ENCODE peak calls at places on chromosomes 16 and 17, in seven cellular contexts. A, W, V, B, T, X and Y are unnamed samples.

GRCh38 chr16:72112906-72113615 is 19.4 kb downstream of the DHX38 start:
- DNase-seq in A (no peak), W (peak; percentile 8), V (no peak), B (no peak), T (no peak), X (peak; percentile 1), Y (no peak)

GRCh38 chr17:1713878-1714487 is 3.8 kb upstream of the TLCD2 start:
- DNase-seq in A (no peak), W (no peak), V (peak; percentile 70), B (peak; percentile 51), T (no peak), X (peak; percentile 67), Y (no peak)

GRCh38 chr16:27216297-27216885 is 13.1 kb downstream of the KDM8 start:
- DNase-seq in A (no peak), W (no peak), V (no peak), B (no peak), T (no peak), X (no peak), Y (no peak)

GRCh38 chr17:67386965-67387551 is 10.0 kb downstream of the PITPNC1 start:
- DNase-seq in A (no peak), W (peak; percentile 69), V (peak; percentile 71), B (no peak), T (no peak), X (peak; percentile 49), Y (no peak)

GRCh38 chr16:13633381-13633861 is 286.5 kb upstream of the ERCC4 start:
- DNase-seq in A (no peak), W (no peak), V (peak; percentile 1), B (no peak), T (no peak), X (no peak), Y (no peak)

GRCh38 chr16:84281077-84281476 is 13.6 kb upstream of the WFDC1 start:
- DNase-seq in A (no peak), W (peak; percentile 67), V (peak; percentile 31), B (no peak), T (no peak), X (no peak), Y (no peak)

GRCh38 chr17:10151667-10152496 is 46.5 kb downstream of the GAS7 start:
- DNase-seq in A (no peak), W (peak; percentile 37), V (no peak), B (no peak), T (peak; percentile 35), X (peak; percentile 52), Y (no peak)

GRCh38 chr17:34633351-34633750 is 54.0 kb downstream of the TMEM132E start:
- DNase-seq in A (no peak), W (no peak), V (no peak), B (no peak), T (no peak), X (no peak), Y (no peak)

GRCh38 chr16:66889622-66890021 is 9.3 kb downstream of the PDP2 start:
- DNase-seq in A (no peak), W (no peak), V (no peak), B (no peak), T (no peak), X (no peak), Y (no peak)

GRCh38 chr16:87017388-87018012 is 299.7 kb downstream of the C16orf95 start:
- DNase-seq in A (peak; percentile 88), W (no peak), V (no peak), B (no peak), T (no peak), X (peak; percentile 12), Y (no peak)

GRCh38 chr16:10979717-10980601 is 35.6 kb downstream of the CLEC16A start:
- DNase-seq in A (no peak), W (peak; percentile 56), V (no peak), B (peak; percentile 78), T (peak; percentile 27), X (no peak), Y (no peak)

GRCh38 chr17:75909812-75910274 is 5.2 kb upstream of the MRPL38 start:
- DNase-seq in A (no peak), W (peak; percentile 85), V (no peak), B (peak; percentile 80), T (no peak), X (no peak), Y (no peak)

GRCh38 chr17:57948555-57949420 is 6.4 kb downstream of the CUEDC1 start:
- DNase-seq in A (peak; percentile 98), W (no peak), V (no peak), B (no peak), T (no peak), X (peak; percentile 28), Y (peak; percentile 49)

GRCh38 chr17:79776378-79777165 is 1.4 kb upstream of the CBX2 start:
- DNase-seq in A (no peak), W (no peak), V (no peak), B (no peak), T (no peak), X (no peak), Y (no peak)

GRCh38 chr17:63754046-63754445 is 12.4 kb upstream of the STRADA start:
- DNase-seq in A (no peak), W (no peak), V (no peak), B (no peak), T (no peak), X (no peak), Y (no peak)

GRCh38 chr16:86241681-86242080 is 268.6 kb upstream of the FOXF1 start:
- DNase-seq in A (no peak), W (no peak), V (no peak), B (peak; percentile 2), T (no peak), X (no peak), Y (no peak)

GRCh38 chr16:85613609-85614337 is 651 bp downstream of the GSE1 start:
- DNase-seq in A (no peak), W (peak; percentile 64), V (peak; percentile 82), B (peak; percentile 58), T (peak; percentile 81), X (peak; percentile 65), Y (peak; percentile 83)

GRCh38 chr17:39939031-39939430 is 11.5 kb downstream of the LRRC3C start:
- DNase-seq in A (no peak), W (no peak), V (no peak), B (no peak), T (no peak), X (no peak), Y (no peak)

GRCh38 chr17:57092171-57092570 is 7.1 kb downstream of the AKAP1 start:
- DNase-seq in A (no peak), W (no peak), V (no peak), B (no peak), T (no peak), X (no peak), Y (no peak)

GRCh38 chr17:72477529-72477928 is 356.7 kb downstream of the SOX9 start:
- DNase-seq in A (no peak), W (no peak), V (no peak), B (no peak), T (no peak), X (peak; percentile 91), Y (no peak)

GRCh38 chr17:49379926-49380325 is 17.9 kb upstream of the ZNF652 start:
- DNase-seq in A (no peak), W (no peak), V (no peak), B (no peak), T (no peak), X (no peak), Y (no peak)

GRCh38 chr16:31696968-31697743 is 169.5 kb downstream of the AHSP start:
- DNase-seq in A (peak; percentile 21), W (no peak), V (peak; percentile 34), B (no peak), T (no peak), X (no peak), Y (no peak)

GRCh38 chr17:64163468-64163867 is 33.5 kb upstream of the ERN1 start:
- DNase-seq in A (no peak), W (no peak), V (no peak), B (no peak), T (no peak), X (no peak), Y (no peak)

GRCh38 chr17:44334315-44335181 is 9.9 kb upstream of the SLC25A39 start:
- DNase-seq in A (no peak), W (no peak), V (no peak), B (no peak), T (no peak), X (no peak), Y (no peak)

GRCh38 chr16:69073181-69073669 is 32.2 kb upstream of the HAS3 start:
- DNase-seq in A (peak; percentile 66), W (no peak), V (no peak), B (no peak), T (no peak), X (no peak), Y (no peak)

GRCh38 chr17:4204676-4205075 is 59.1 kb downstream of the ANKFY1 start:
- DNase-seq in A (peak; percentile 99), W (peak; percentile 56), V (no peak), B (peak; percentile 74), T (no peak), X (peak; percentile 18), Y (peak; percentile 18)

GRCh38 chr17:42660692-42661345 is 1.7 kb downstream of the TUBG2 start:
- DNase-seq in A (no peak), W (no peak), V (no peak), B (no peak), T (no peak), X (peak; percentile 27), Y (no peak)
- H3K4me3 ChIP-seq in A (no peak overlapping the region), W (no peak overlapping the region), V (no peak overlapping the region), B (no peak overlapping the region), T (no peak overlapping the region), X (no peak overlapping the region), Y (no peak overlapping the region)

GRCh38 chr17:18854956-18855355 is 3.0 kb upstream of the PRPSAP2 start:
- DNase-seq in A (no peak), W (no peak), V (no peak), B (no peak), T (no peak), X (no peak), Y (no peak)

GRCh38 chr17:18850679-18851078 is 7.3 kb upstream of the PRPSAP2 start:
- DNase-seq in A (no peak), W (no peak), V (no peak), B (no peak), T (no peak), X (no peak), Y (no peak)

GRCh38 chr17:18855831-18856624 is 1.9 kb upstream of the PRPSAP2 start:
- DNase-seq in A (peak; percentile 78), W (peak; percentile 97), V (peak; percentile 97), B (peak; percentile 92), T (peak; percentile 95), X (peak; percentile 95), Y (peak; percentile 94)

DNA sequence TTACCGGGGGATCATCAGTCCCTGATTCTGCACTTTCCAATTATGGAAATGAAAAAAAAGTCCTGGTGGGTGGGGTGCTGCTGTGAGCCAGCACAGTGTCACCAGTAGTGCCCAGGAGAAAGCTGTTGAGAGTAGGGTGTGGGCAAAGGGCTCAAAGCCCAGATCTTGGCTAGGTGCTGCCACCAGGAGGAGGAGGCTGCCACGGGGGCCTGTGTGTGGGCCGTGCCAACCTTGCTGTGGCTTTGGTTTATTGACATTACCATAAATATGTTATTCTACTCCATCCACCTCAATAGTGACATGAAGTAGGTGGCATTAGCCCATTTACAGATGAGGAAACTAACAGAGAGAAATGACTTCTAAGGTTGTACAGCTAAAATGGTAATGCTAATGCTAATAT is 6.7 kb upstream of the PRPSAP2 start:
- DNase-seq in A (no peak), W (no peak), V (no peak), B (no peak), T (no peak), X (no peak), Y (no peak)
- TF ChIP-seq CTCF in A (no peak), W (no peak), V (no peak), B (no peak), T (no peak), X (no peak), Y (no peak)

GRCh38 chr16:22191966-22192260 is 14.2 kb upstream of the EEF2K start:
- DNase-seq in A (no peak), W (peak; percentile 38), V (peak; percentile 26), B (no peak), T (peak; percentile 34), X (peak; percentile 34), Y (no peak)
- H3K4me3 ChIP-seq in A (peak overlapping the region; percentile 54), W (peak overlapping the region; percentile 68), V (peak overlapping the region; percentile 43), B (peak overlapping the region; percentile 51), T (peak overlapping the region; percentile 73), X (no peak overlapping the region), Y (peak overlapping the region; percentile 78)

GRCh38 chr17:81846743-81847689 is 12.2 kb upstream of the PPP1R27 start:
- DNase-seq in A (no peak), W (no peak), V (no peak), B (no peak), T (no peak), X (no peak), Y (no peak)
- TF ChIP-seq CTCF in A (no peak), W (no peak), V (no peak), B (no peak), T (no peak), X (no peak), Y (no peak)